ENCODE peak calls at places on chromosomes 4 and X, in seven cellular contexts. Q is HCT116, I is right lobe of liver, P is tibial nerve, L is ascending aorta, T is SK-N-SH, M is A549. W is an unnamed sample.

GRCh38 chr4:25953740-25954139 is 39.7 kb downstream of the SMIM20 start:
- DNase-seq in T (no peak), Q (peak; percentile 79), L (no peak), I (no peak), P (peak; percentile 17), M (peak; percentile 8), W (peak; percentile 63)

GRCh38 chrX:33969105-33969504 is 163.0 kb downstream of the FAM47A start:
- DNase-seq in I (no peak), M (no peak), P (no peak), T (no peak), Q (no peak), L (no peak), W (no peak)

GRCh38 chrX:150547511-150548115 is 20.8 kb upstream of the MTM1 start:
- DNase-seq in T (peak; percentile 35), P (peak; percentile 25), Q (no peak), M (peak; percentile 48), L (peak; percentile 79), I (peak; percentile 89), W (peak; percentile 5)

GRCh38 chr4:38523054-38523453 is 140.9 kb upstream of the KLF3 start:
- DNase-seq in T (no peak), L (no peak), Q (no peak), I (no peak), P (no peak), M (no peak), W (no peak)

GRCh38 chrX:19334945-19335626 is 8.6 kb upstream of the PDHA1 start:
- DNase-seq in L (no peak), Q (peak; percentile 40), T (no peak), M (peak; percentile 89), I (no peak), P (no peak), W (peak; percentile 0)

GRCh38 chr4:133320576-133321170 is 171.6 kb downstream of the PCDH10 start:
- DNase-seq in I (no peak), M (peak; percentile 29), P (no peak), L (no peak), Q (peak; percentile 33), T (peak; percentile 27), W (peak; percentile 15)

GRCh38 chr4:6905501-6905900 is 4.1 kb upstream of the TBC1D14 start:
- DNase-seq in L (peak; percentile 39), Q (no peak), M (no peak), I (peak; percentile 73), T (no peak), P (no peak), W (no peak)

GRCh38 chr4:78601013-78601412 is 49.4 kb downstream of the ANXA3 start:
- DNase-seq in L (no peak), I (no peak), M (no peak), Q (no peak), T (no peak), P (no peak), W (no peak)

GRCh38 chr4:88693792-88694191 is 3.8 kb downstream of the NAP1L5 start:
- DNase-seq in L (no peak), I (no peak), Q (no peak), P (no peak), T (no peak), M (no peak), W (no peak)

GRCh38 chrX:152833378-152833777 is 2.5 kb downstream of the NSDHL start:
- DNase-seq in M (no peak), P (no peak), L (no peak), I (peak; percentile 62), T (no peak), Q (no peak), W (no peak)

GRCh38 chrX:22616867-22617266 is 344.2 kb downstream of the CBLL2 start:
- DNase-seq in P (no peak), T (no peak), Q (no peak), I (no peak), L (no peak), M (no peak), W (no peak)

GRCh38 chr4:142909908-142910307 is 63.8 kb upstream of the INPP4B start:
- DNase-seq in M (no peak), P (no peak), I (no peak), Q (no peak), L (no peak), T (no peak), W (no peak)

GRCh38 chr4:188091-188490 is 63.8 kb downstream of the ZNF718 start:
- DNase-seq in I (no peak), M (no peak), L (no peak), Q (no peak), P (no peak), T (no peak), W (no peak)

GRCh38 chr4:92303621-92304027 is at the start of gene GRID2:
- DNase-seq in T (peak; percentile 73), P (no peak), I (no peak), L (no peak), Q (peak; percentile 7), M (no peak), W (no peak)
- H3K4me3 ChIP-seq in T (peak within 1 kb of the TSS; percentile 65), P (peak within 1 kb of the TSS; percentile 63), I (no peak within 1 kb of the TSS), L (peak within 1 kb of the TSS; percentile 54), Q (peak within 1 kb of the TSS; percentile 36), M (peak within 1 kb of the TSS; percentile 39), W (no peak within 1 kb of the TSS)

GRCh38 chr4:182809417-182810102 is 107.6 kb downstream of the DCTD start:
- DNase-seq in L (no peak), Q (peak; percentile 18), P (no peak), T (no peak), I (no peak), M (no peak), W (no peak)
- TF ChIP-seq CTCF in L (no peak), Q (peak; percentile 45), P (no peak), T (no peak), I (peak; percentile 28), M (no peak), W (peak; percentile 54)

GRCh38 chrX:45775462-45775861 is 574.8 kb upstream of the DIPK2B start:
- DNase-seq in M (peak; percentile 49), P (no peak), Q (no peak), L (no peak), T (no peak), I (no peak), W (peak; percentile 92)
- H3K4me3 ChIP-seq in M (peak overlapping the region; percentile 6), P (no peak overlapping the region), Q (no peak overlapping the region), L (no peak overlapping the region), T (peak overlapping the region; percentile 32), I (no peak overlapping the region), W (no peak overlapping the region)

DNA sequence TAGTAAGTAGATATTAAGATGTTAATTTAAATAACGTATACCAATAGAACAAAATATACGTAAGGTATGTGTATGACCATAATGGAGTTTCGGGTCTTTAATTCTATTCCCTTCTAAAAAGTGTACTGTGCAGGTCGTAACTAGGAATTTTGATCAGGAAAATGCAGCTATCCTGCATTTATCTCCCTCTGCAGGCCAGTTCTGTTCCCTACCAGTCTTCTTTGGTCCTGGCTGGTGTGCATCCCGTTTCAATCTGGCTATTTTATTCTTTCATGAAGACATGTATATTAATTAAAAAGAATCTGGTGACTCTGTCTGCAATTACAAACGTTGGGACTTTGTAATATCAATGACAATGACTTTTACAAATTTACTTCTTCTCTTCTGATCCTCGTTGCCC is 534.1 kb upstream of the AADAT start:
- DNase-seq in M (no peak), P (no peak), I (no peak), L (no peak), Q (no peak), T (no peak), W (no peak)
- TF ChIP-seq CTCF in M (no peak), P (no peak), I (no peak), L (no peak), Q (peak; percentile 28), T (peak; percentile 26), W (no peak)

W was measured in bronchial epithelial cell.